ENCODE peak calls at places on chromosomes 12 and 14, in six cellular contexts. One of them, this sample, is unnamed.

GRCh38 chr12:80861636-80862378 is 75.9 kb downstream of the LIN7A start:
- DNase-seq in ACHN: no peak
- DNase-seq in T-helper 2 cell: no peak
- DNase-seq in germinal center: no peak
- DNase-seq in AG10803: peak; percentile 71
- DNase-seq in COLO829: no peak
- DNase-seq in this sample: no peak

GRCh38 chr14:36944307-36945010 is 227.9 kb downstream of the SLC25A21 start:
- DNase-seq in AG10803: peak; percentile 51
- DNase-seq in germinal center: no peak
- DNase-seq in COLO829: no peak
- DNase-seq in T-helper 2 cell: no peak
- DNase-seq in ACHN: no peak
- DNase-seq in this sample: no peak

GRCh38 chr14:64510127-64510808 is 5.7 kb downstream of the ZBTB1 start:
- DNase-seq in T-helper 2 cell: no peak
- DNase-seq in COLO829: no peak
- DNase-seq in ACHN: no peak
- DNase-seq in germinal center: no peak
- DNase-seq in AG10803: no peak
- DNase-seq in this sample: no peak

GRCh38 chr12:101697930-101698781 is 716 bp downstream of the CHPT1 start:
- DNase-seq in AG10803: peak; percentile 40
- DNase-seq in germinal center: peak; percentile 7
- DNase-seq in ACHN: peak; percentile 53
- DNase-seq in T-helper 2 cell: no peak
- DNase-seq in COLO829: peak; percentile 32
- DNase-seq in this sample: peak; percentile 18

GRCh38 chr14:27642251-27642866 is 1044.5 kb upstream of the NOVA1 start:
- DNase-seq in T-helper 2 cell: no peak
- DNase-seq in COLO829: no peak
- DNase-seq in germinal center: no peak
- DNase-seq in AG10803: no peak
- DNase-seq in ACHN: no peak
- DNase-seq in this sample: no peak

GRCh38 chr12:31408778-31409177 is 82.8 kb upstream of the SINHCAF start:
- DNase-seq in AG10803: no peak
- DNase-seq in germinal center: no peak
- DNase-seq in T-helper 2 cell: no peak
- DNase-seq in ACHN: no peak
- DNase-seq in COLO829: no peak
- DNase-seq in this sample: no peak

GRCh38 chr12:25276199-25276937 is 25.6 kb upstream of the KRAS start:
- DNase-seq in T-helper 2 cell: no peak
- DNase-seq in COLO829: peak; percentile 30
- DNase-seq in germinal center: no peak
- DNase-seq in ACHN: peak; percentile 88
- DNase-seq in AG10803: peak; percentile 64
- DNase-seq in this sample: peak; percentile 58

GRCh38 chr14:101288436-101289229 is 272.7 kb upstream of the DIO3 start:
- DNase-seq in ACHN: no peak
- DNase-seq in T-helper 2 cell: no peak
- DNase-seq in AG10803: peak; percentile 2
- DNase-seq in COLO829: no peak
- DNase-seq in germinal center: no peak
- DNase-seq in this sample: no peak

GRCh38 chr12:74537126-74537706 is 419 bp upstream of the ATXN7L3B start:
- DNase-seq in ACHN: peak; percentile 82
- DNase-seq in COLO829: peak; percentile 65
- DNase-seq in T-helper 2 cell: no peak
- DNase-seq in germinal center: peak; percentile 63
- DNase-seq in AG10803: peak; percentile 63
- DNase-seq in this sample: peak; percentile 85

GRCh38 chr12:54736549-54736948 is 88.4 kb upstream of the DCD start:
- DNase-seq in ACHN: no peak
- DNase-seq in germinal center: no peak
- DNase-seq in COLO829: no peak
- DNase-seq in AG10803: no peak
- DNase-seq in T-helper 2 cell: no peak
- DNase-seq in this sample: no peak

GRCh38 chr12:131101703-131102492 is 148.2 kb downstream of the ADGRD1 start:
- DNase-seq in T-helper 2 cell: no peak
- DNase-seq in ACHN: no peak
- DNase-seq in COLO829: no peak
- DNase-seq in germinal center: no peak
- DNase-seq in AG10803: no peak
- DNase-seq in this sample: no peak

GRCh38 chr12:9899209-9899608 is 17.9 kb downstream of the KLRF2 start:
- DNase-seq in ACHN: no peak
- DNase-seq in AG10803: no peak
- DNase-seq in T-helper 2 cell: no peak
- DNase-seq in COLO829: no peak
- DNase-seq in germinal center: no peak
- DNase-seq in this sample: no peak

GRCh38 chr14:64190974-64191502 is 103.1 kb downstream of the ESR2 start:
- DNase-seq in COLO829: no peak
- DNase-seq in AG10803: no peak
- DNase-seq in ACHN: no peak
- DNase-seq in T-helper 2 cell: no peak
- DNase-seq in germinal center: no peak
- DNase-seq in this sample: no peak

GRCh38 chr14:93937519-93937918 is 10.4 kb downstream of the FAM181A start:
- DNase-seq in ACHN: no peak
- DNase-seq in AG10803: no peak
- DNase-seq in T-helper 2 cell: no peak
- DNase-seq in COLO829: no peak
- DNase-seq in germinal center: no peak
- DNase-seq in this sample: peak; percentile 97

GRCh38 chr12:47997321-47997720 is 7.0 kb downstream of the COL2A1 start:
- DNase-seq in T-helper 2 cell: no peak
- DNase-seq in ACHN: no peak
- DNase-seq in germinal center: no peak
- DNase-seq in COLO829: no peak
- DNase-seq in AG10803: no peak
- DNase-seq in this sample: no peak

GRCh38 chr12:52794479-52795331 is 1.2 kb downstream of the KRT3 start:
- DNase-seq in germinal center: no peak
- DNase-seq in ACHN: peak; percentile 12
- DNase-seq in COLO829: no peak
- DNase-seq in T-helper 2 cell: no peak
- DNase-seq in AG10803: peak; percentile 64
- DNase-seq in this sample: no peak

GRCh38 chr12:91009319-91009950 is 4.7 kb upstream of the EPYC start:
- DNase-seq in AG10803: no peak
- DNase-seq in ACHN: no peak
- DNase-seq in T-helper 2 cell: no peak
- DNase-seq in COLO829: no peak
- DNase-seq in germinal center: no peak
- DNase-seq in this sample: no peak

GRCh38 chr12:122350444-122350843 is 72.0 kb downstream of the CLIP1 start:
- DNase-seq in COLO829: no peak
- DNase-seq in ACHN: no peak
- DNase-seq in germinal center: no peak
- DNase-seq in T-helper 2 cell: no peak
- DNase-seq in AG10803: peak; percentile 84
- DNase-seq in this sample: no peak

This sample was measured in NCI-H2171 treated with DMSO at 0.1 percent for 48 hours.